ENCODE peak calls at places on chromosomes 7 and 10, in four cellular contexts. Q is AG04450, U is BJ, A is neural progenitor cell. K is an unnamed sample.

GRCh38 chr10:81116990-81117389 is 579.3 kb downstream of the SH2D4B start:
- DNase-seq in A (no peak), U (no peak), Q (no peak), K (no peak)

GRCh38 chr7:5450549-5451327 is 27.1 kb upstream of the TNRC18 start:
- DNase-seq in Q (no peak), U (no peak), A (peak), K (peak)

GRCh38 chr10:75076387-75076786 is 35.1 kb upstream of the SAMD8 start:
- DNase-seq in A (peak), U (no peak), Q (no peak), K (no peak)

GRCh38 chr10:132328130-132328529 is 3.9 kb upstream of the LRRC27 start:
- DNase-seq in Q (no peak), A (no peak), U (no peak), K (no peak)

GRCh38 chr10:124249812-124250432 is 156.5 kb upstream of the CHST15 start:
- DNase-seq in A (peak), Q (no peak), U (no peak), K (no peak)

GRCh38 chr7:2138146-2138765 is 94.5 kb downstream of the MAD1L1 start:
- DNase-seq in A (no peak), Q (no peak), U (no peak), K (no peak)

GRCh38 chr7:54249686-54250085 is 292.5 kb upstream of the VSTM2A start:
- DNase-seq in U (no peak), A (no peak), Q (no peak), K (no peak)

GRCh38 chr7:46900312-46901263 is 681.3 kb downstream of the TNS3 start:
- DNase-seq in U (no peak), A (no peak), Q (no peak), K (no peak)

GRCh38 chr7:50356945-50357268 is 52.4 kb downstream of the IKZF1 start:
- DNase-seq in Q (no peak), A (no peak), U (no peak), K (no peak)

GRCh38 chr10:75208177-75208576 is 2.4 kb upstream of the VDAC2 start:
- DNase-seq in A (no peak), Q (no peak), U (no peak), K (peak)

DNA sequence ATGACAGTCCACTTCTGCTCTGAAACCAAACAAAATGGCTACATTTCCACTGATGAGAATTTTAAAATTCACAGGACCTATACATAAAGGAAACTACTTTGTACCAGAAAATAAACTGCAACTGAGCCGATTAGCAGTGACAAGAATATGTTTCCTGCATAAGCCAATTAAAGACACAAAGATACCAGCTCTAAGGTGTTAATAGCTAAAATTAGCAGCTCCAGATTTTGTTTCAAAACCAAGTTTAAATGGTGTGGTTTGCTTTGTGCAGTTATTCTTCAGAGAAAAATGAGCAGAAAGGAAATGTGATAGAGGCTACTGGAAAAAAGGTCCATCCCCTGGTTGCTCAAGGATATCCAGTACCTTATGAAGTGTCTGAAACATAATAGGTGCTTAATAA is 123.2 kb downstream of the ANK3 start:
- DNase-seq in A (no peak), U (no peak), Q (no peak), K (no peak)
- TF ChIP-seq CTCF in A (no peak), U (no peak), Q (no peak), K (no peak)

GRCh38 chr10:70560511-70560931 is 42.0 kb downstream of the PRF1 start:
- DNase-seq in U (no peak), Q (no peak), A (no peak), K (no peak)

GRCh38 chr10:70557876-70558275 is 44.7 kb downstream of the PRF1 start:
- DNase-seq in U (no peak), Q (no peak), A (no peak), K (no peak)

GRCh38 chr10:70558295-70558694 is 44.2 kb downstream of the PRF1 start:
- DNase-seq in A (no peak), Q (no peak), U (no peak), K (no peak)

GRCh38 chr10:70559861-70560260 is 42.7 kb downstream of the PRF1 start:
- DNase-seq in A (no peak), U (no peak), Q (no peak), K (no peak)

GRCh38 chr10:70558871-70559810 is 43.4 kb downstream of the PRF1 start:
- DNase-seq in Q (peak), A (peak), U (no peak), K (peak)
- H3K4me3 ChIP-seq in Q (peak), A (no peak), U (no peak), K (no peak)

DNA sequence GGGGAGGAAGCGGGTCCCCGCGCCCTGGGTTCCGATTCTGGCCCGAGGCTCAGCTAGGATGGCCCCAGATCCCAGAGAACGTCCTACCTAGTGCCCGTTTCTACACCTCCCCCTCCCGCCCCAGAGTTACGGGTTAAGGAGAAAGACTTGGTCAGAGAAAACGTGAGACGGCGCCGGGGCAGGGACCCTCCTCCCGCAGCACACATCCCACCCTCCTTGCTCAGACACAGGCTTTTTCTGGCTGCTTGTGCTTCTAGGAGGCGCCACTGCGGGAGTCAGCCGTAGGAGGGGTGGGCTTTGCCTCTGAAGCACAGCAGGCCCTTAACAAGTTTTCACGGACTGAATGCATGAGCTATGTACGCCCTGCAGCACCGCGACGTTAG is 104.9 kb upstream of the LEP start:
- DNase-seq in U (no peak), A (peak), Q (no peak), K (no peak)
- TF ChIP-seq CTCF in U (no peak), A (no peak), Q (no peak), K (no peak)

GRCh38 chr7:424961-425793 is 94.5 kb downstream of the PDGFA start:
- DNase-seq in A (no peak), Q (no peak), U (no peak), K (no peak)

GRCh38 chr7:423312-424260 is 96.1 kb downstream of the PDGFA start:
- DNase-seq in Q (no peak), A (no peak), U (no peak), K (no peak)

GRCh38 chr7:425794-426188 is 93.9 kb downstream of the PDGFA start:
- DNase-seq in Q (no peak), A (no peak), U (no peak), K (no peak)

GRCh38 chr7:422886-423225 is 96.8 kb downstream of the PDGFA start:
- DNase-seq in U (no peak), Q (no peak), A (no peak), K (no peak)

DNA sequence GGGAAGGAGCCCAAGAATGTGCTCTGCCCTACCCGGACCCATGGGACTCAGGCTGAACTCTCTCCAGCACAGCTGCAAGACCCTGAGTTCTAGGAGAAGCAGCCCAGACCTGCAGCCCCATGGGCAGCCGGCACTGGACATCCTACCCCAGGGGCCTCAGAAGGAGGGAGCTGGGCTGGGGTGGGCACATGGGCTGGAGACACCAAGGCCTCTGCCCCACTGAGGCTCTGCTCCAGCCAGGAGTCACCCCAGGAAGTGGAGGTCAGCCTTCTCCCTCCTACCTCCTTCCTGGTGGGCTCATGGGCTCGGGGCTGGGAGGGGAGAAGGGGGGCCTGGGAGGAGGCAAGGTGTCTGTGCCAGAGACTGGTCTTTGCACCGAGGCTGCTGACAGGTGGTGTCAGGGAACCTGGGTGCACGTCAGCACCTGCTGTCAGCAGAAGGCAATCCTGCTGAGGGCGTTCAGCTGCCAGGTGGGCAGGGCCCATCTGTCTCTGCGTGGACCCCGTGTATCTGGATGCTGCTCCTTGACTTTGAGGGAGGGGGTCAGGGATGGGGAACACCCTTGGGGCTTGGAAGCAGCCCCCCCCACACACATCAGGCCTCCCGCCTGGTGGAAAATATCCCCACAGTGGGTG is 95.2 kb downstream of the PDGFA start:
- DNase-seq in Q (no peak), U (no peak), A (no peak), K (no peak)
- H3K4me3 ChIP-seq in Q (no peak), U (no peak), A (no peak), K (no peak)

GRCh38 chr10:123143825-123144168 is 4.1 kb upstream of the HMX2 start:
- DNase-seq in U (no peak), A (no peak), Q (no peak), K (no peak)

GRCh38 chr10:123146013-123146891 is 1.7 kb upstream of the HMX2 start:
- DNase-seq in U (no peak), Q (no peak), A (peak), K (no peak)

GRCh38 chr10:123143162-123143824 is 4.6 kb upstream of the HMX2 start:
- DNase-seq in Q (no peak), U (no peak), A (peak), K (no peak)

GRCh38 chr10:123145542-123146012 is 2.4 kb upstream of the HMX2 start:
- DNase-seq in A (no peak), Q (no peak), U (no peak), K (no peak)

GRCh38 chr10:123144697-123145541 is 3.0 kb upstream of the HMX2 start:
- DNase-seq in Q (no peak), A (peak), U (no peak), K (no peak)
- TF ChIP-seq CTCF in Q (no peak), A (peak), U (no peak), K (no peak)

DNA sequence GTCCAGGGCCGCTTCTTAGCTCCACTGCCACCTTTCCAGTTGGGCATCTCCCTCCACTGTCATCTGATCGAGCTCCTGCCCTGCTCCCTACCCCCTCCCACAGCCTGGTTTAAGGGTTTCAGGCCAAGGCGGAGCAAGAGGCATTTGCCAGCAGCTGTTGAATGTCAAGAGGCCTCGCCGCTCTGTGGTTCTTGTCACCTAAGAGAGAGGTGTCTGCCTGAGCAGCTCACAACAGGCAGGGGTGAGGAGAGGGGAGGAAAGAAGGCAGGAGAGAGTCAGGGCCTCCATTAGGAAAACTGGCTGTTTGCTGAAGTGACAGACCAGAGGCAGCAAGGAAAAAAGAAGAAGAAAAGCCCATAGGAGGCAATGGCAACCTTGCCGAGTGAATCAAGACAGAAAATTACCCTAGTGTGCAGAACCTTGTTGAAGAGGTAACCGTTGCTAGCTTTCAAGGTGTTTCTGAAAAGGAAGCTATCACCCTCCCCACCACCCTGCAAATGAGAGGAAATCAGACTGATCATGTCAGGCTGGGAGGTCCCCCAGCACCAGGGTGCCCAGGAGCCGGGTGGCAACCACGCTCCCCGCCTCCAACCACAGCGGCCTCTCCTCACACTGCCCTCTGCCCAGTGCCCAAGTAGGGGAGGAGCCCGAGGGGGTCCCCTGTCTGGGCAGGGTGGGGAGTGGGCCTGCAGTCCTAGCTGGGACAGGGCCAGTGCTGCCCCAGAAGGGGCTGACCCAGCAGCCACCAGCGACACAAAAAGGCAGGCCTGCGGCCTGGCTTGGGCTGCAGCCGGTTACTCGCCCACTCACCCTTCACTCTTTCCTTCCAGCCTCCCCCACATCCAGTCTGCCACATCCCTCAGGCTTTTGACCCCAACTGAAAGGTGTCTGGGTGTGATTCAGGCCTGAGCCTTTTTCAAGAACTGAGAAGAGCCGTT is 7.1 kb downstream of the GATA3 start:
- DNase-seq in U (no peak), A (peak), Q (no peak), K (no peak)
- H3K4me3 ChIP-seq in U (no peak), A (peak), Q (no peak), K (no peak)

GRCh38 chr7:102917436-102918353 is 4.9 kb downstream of the LRRC17 start:
- DNase-seq in Q (no peak), U (no peak), A (no peak), K (no peak)
- TF ChIP-seq CTCF in Q (no peak), U (no peak), A (no peak), K (no peak)

DNA sequence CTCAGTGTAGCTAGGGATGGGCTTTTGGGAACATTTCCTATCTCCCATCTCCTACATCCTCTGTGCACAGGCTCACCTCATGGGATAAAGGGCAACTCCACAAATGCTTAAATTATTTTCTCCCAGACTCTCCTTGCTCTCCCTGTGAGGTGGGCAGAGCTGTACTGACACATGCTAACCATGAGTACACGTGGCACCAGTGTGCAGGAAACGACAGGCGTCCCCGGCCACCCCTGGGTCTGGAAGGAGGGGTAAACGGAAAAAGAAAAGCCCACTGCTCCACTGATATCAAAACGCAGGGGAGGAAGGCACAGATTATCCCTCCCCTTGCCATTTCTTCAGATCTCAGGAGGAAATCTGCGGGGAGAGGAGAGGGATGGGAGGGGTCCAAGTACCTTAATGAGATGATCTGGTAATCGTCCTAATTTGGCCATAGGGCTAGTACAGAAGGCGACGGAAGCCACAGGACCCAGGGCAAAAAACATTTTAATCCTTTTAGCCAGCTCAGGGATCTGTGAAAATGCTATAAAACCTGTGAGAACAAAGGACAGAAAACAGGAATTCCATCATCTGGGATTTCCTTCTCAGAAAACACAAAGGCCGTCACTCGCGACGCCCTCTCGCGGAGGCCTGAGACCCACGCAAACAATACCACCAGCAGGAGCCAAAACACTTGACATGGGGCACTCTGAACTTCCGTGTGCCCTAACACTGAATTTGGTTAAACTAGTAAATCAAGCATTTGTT is 17.8 kb upstream of the CH25H start:
- DNase-seq in A (peak), Q (no peak), U (no peak), K (no peak)
- H3K4me3 ChIP-seq in A (no peak), Q (no peak), U (no peak), K (no peak)

GRCh38 chr10:53886325-53887300 is 914.4 kb downstream of the PCDH15 start:
- DNase-seq in U (no peak), A (no peak), Q (no peak), K (no peak)
- TF ChIP-seq CTCF in U (no peak), A (no peak), Q (no peak), K (no peak)

K was measured in foreskin fibroblast.